ENCODE peak calls at places on chromosomes 3 and 15, in four cellular contexts. A is hepatocyte, E is PC-9, Q is bronchial epithelial cell. N is an unnamed sample.

GRCh38 chr3:135246027-135246426 is 451.0 kb downstream of the EPHB1 start:
- DNase-seq in A (no peak), Q (no peak), E (no peak), N (no peak)

GRCh38 chr3:197154-197855 is 742 bp downstream of the CHL1 start:
- DNase-seq in A (peak), Q (no peak), E (no peak), N (no peak)

GRCh38 chr3:2741520-2741919 is 368.7 kb downstream of the IL5RA start:
- DNase-seq in Q (no peak), E (no peak), A (no peak), N (no peak)

GRCh38 chr3:1172642-1173041 is 79.8 kb downstream of the CNTN6 start:
- DNase-seq in Q (no peak), E (no peak), A (no peak), N (no peak)

GRCh38 chr15:54250351-54250750 is 272.1 kb downstream of the UNC13C start:
- DNase-seq in E (no peak), Q (no peak), A (no peak), N (no peak)

GRCh38 chr3:40720863-40721262 is 196.1 kb downstream of the ZNF621 start:
- DNase-seq in A (no peak), Q (no peak), E (no peak), N (no peak)

GRCh38 chr3:171850324-171850697 is 7.2 kb downstream of the TMEM212 start:
- DNase-seq in Q (no peak), A (no peak), E (no peak), N (no peak)

GRCh38 chr3:32309653-32310242 is 71.3 kb downstream of the CMTM8 start:
- DNase-seq in E (no peak), A (no peak), Q (no peak), N (no peak)

GRCh38 chr15:89761009-89761831 is 10.2 kb upstream of the MESP1 start:
- DNase-seq in Q (no peak), A (no peak), E (peak), N (no peak)

GRCh38 chr3:9088431-9089353 is 125.4 kb upstream of the RAD18 start:
- DNase-seq in A (peak), E (peak), Q (peak), N (no peak)

GRCh38 chr15:36798366-36798765 is 218.9 kb downstream of the CDIN1 start:
- DNase-seq in A (no peak), Q (no peak), E (no peak), N (no peak)

GRCh38 chr3:105827959-105828358 is 40.9 kb downstream of the CBLB start:
- DNase-seq in Q (peak), E (peak), A (peak), N (no peak)

GRCh38 chr15:71103102-71103676 is 12.1 kb upstream of the THSD4 start:
- DNase-seq in E (no peak), A (peak), Q (peak), N (no peak)

GRCh38 chr3:8201886-8202285 is 299.7 kb upstream of the LMCD1 start:
- DNase-seq in E (peak), A (peak), Q (peak), N (peak)

GRCh38 chr3:37129871-37130270 is 44.5 kb downstream of the LRRFIP2 start:
- DNase-seq in E (no peak), A (no peak), Q (peak), N (no peak)

GRCh38 chr3:177591371-177591770 is 394.1 kb upstream of the TBL1XR1 start:
- DNase-seq in Q (peak), A (no peak), E (no peak), N (no peak)

GRCh38 chr3:188946837-188947236 is 224.9 kb upstream of the TPRG1 start:
- DNase-seq in Q (no peak), E (no peak), A (peak), N (no peak)

GRCh38 chr3:79661866-79662265 is 105.9 kb downstream of the ROBO1 start:
- DNase-seq in E (no peak), Q (no peak), A (no peak), N (no peak)

GRCh38 chr3:136955813-136956212 is 2.0 kb upstream of the IL20RB start:
- DNase-seq in A (peak), E (peak), Q (peak), N (no peak)

GRCh38 chr3:72888546-72889309 is 882 bp downstream of the GXYLT2 start:
- DNase-seq in E (no peak), A (no peak), Q (no peak), N (no peak)

GRCh38 chr3:32132706-32133105 is 26.3 kb downstream of the GPD1L start:
- DNase-seq in E (no peak), Q (peak), A (no peak), N (no peak)

GRCh38 chr3:9902372-9903237 is at the start of gene IL17RE:
- DNase-seq in Q (peak), A (no peak), E (peak), N (no peak)

GRCh38 chr3:140358696-140359095 is 319.2 kb upstream of the TRIM42 start:
- DNase-seq in E (no peak), A (no peak), Q (no peak), N (no peak)

GRCh38 chr15:43218908-43219706 is 1.7 kb downstream of the EPB42 start:
- DNase-seq in A (peak), Q (peak), E (no peak), N (no peak)

GRCh38 chr15:74783072-74783807 is 1.4 kb downstream of the CSK start:
- DNase-seq in A (peak), E (peak), Q (no peak), N (no peak)

GRCh38 chr3:60079076-60079475 is 1029.3 kb upstream of the CFAP20DC start:
- DNase-seq in A (no peak), E (no peak), Q (no peak), N (no peak)

GRCh38 chr3:196186661-196187573 is 24.3 kb downstream of the ZDHHC19 start:
- DNase-seq in A (no peak), Q (no peak), E (no peak), N (no peak)

GRCh38 chr15:90200534-90201139 is 493 bp upstream of the SEMA4B start:
- DNase-seq in Q (peak), E (no peak), A (no peak), N (no peak)

GRCh38 chr15:57589276-57590073 is 2.2 kb upstream of the MYZAP start:
- DNase-seq in Q (no peak), E (no peak), A (no peak), N (no peak)

GRCh38 chr15:57592426-57592825 is 722 bp downstream of the MYZAP start:
- DNase-seq in E (no peak), Q (no peak), A (no peak), N (no peak)

GRCh38 chr15:57591822-57592367 is at the start of gene MYZAP:
- DNase-seq in A (peak), E (peak), Q (no peak), N (no peak)

GRCh38 chr15:57592836-57593420 is 1.2 kb downstream of the MYZAP start:
- DNase-seq in Q (peak), A (no peak), E (no peak), N (no peak)

GRCh38 chr15:57591237-57591821 is 375 bp upstream of the MYZAP start:
- DNase-seq in E (no peak), Q (peak), A (no peak), N (no peak)
- H3K4me3 ChIP-seq in E (peak), Q (peak), A (peak), N (peak)

GRCh38 chr15:100708916-100709315 is 106.5 kb downstream of the ASB7 start:
- DNase-seq in Q (no peak), A (no peak), E (no peak), N (no peak)
- H3K4me3 ChIP-seq in Q (no peak), A (no peak), E (no peak), N (no peak)

DNA sequence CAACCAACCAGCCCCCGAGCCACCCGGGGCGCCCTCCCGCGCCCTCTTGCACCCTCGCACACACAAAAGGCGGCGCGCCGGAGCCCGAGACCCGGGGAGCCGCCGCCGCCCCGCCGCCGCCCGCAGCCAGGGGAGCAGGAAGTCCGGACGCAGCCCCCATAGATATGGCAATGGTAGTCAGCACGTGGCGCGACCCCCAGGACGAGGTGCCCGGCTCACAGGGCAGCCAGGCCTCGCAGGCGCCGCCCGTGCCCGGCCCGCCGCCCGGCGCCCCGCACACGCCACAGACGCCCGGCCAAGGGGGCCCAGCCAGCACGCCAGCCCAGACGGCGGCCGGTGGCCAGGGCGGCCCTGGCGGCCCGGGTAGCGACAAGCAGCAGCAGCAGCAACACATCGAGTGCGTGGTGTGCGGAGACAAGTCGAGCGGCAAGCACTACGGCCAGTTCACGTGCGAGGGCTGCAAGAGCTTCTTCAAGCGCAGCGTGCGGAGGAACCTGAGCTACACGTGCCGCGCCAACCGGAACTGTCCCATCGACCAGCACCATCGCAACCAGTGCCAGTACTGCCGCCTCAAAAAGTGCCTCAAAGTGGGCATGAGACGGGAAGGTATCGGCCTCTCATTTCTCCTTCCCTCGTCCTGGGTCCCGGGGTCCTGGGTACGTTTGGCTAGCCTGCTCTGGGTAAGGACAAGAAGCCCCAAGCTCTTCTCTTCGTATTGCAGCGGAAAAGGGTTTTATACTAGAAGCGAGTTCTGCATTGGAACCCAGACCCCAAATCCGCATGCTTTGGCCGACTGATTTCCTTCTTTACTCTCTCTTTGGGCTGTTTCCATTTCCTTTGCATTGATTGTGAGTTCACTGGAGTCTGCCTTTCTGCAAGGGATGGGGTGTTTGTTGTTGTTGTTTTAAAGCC is 1.7 kb downstream of the NR2F2 start:
- DNase-seq in E (no peak), A (peak), Q (no peak), N (peak)
- H3K4me3 ChIP-seq in E (peak), A (peak), Q (peak), N (peak)

GRCh38 chr3:44045476-44046275 is 196.0 kb upstream of the TOPAZ1 start:
- DNase-seq in Q (no peak), E (peak), A (peak), N (no peak)
- H3K4me3 ChIP-seq in Q (no peak), E (no peak), A (no peak), N (no peak)

N was measured in LNCaP clone FGC.